ENCODE peak calls at places on chromosomes 2 and 18, in seven cellular contexts. L, H, R, K, X, G and T are unnamed samples.

GRCh38 chr2:88269832-88270231 is 99.7 kb downstream of the THNSL2 start:
- DNase-seq in L (no peak), H (no peak), R (no peak), K (no peak), X (no peak), G (no peak), T (no peak)

GRCh38 chr18:10755855-10756254 is 230.0 kb downstream of the NAPG start:
- DNase-seq in L (no peak), H (no peak), R (no peak), K (no peak), X (no peak), G (no peak), T (no peak)

GRCh38 chr18:79068299-79068945 is 772 bp upstream of the ATP9B start:
- DNase-seq in L (no peak), H (no peak), R (no peak), K (no peak), X (no peak), G (no peak), T (no peak)

GRCh38 chr18:3607309-3608098 is 157.5 kb downstream of the TGIF1 start:
- DNase-seq in L (no peak), H (no peak), R (no peak), K (no peak), X (no peak), G (no peak), T (no peak)

GRCh38 chr2:205758498-205758897 is 76.2 kb downstream of the NRP2 start:
- DNase-seq in L (no peak), H (no peak), R (no peak), K (no peak), X (no peak), G (no peak), T (no peak)

GRCh38 chr18:43596106-43596712 is 318.9 kb upstream of the SYT4 start:
- DNase-seq in L (peak), H (peak), R (no peak), K (no peak), X (no peak), G (no peak), T (no peak)

GRCh38 chr18:48167901-48168300 is 237.4 kb upstream of the SMAD2 start:
- DNase-seq in L (no peak), H (no peak), R (no peak), K (no peak), X (no peak), G (no peak), T (no peak)

GRCh38 chr18:24910217-24910616 is 441.7 kb downstream of the ZNF521 start:
- DNase-seq in L (no peak), H (peak), R (no peak), K (no peak), X (peak), G (no peak), T (no peak)

GRCh38 chr18:68414407-68414806 is 300.5 kb downstream of the TMX3 start:
- DNase-seq in L (no peak), H (no peak), R (no peak), K (no peak), X (no peak), G (no peak), T (no peak)

GRCh38 chr2:223076573-223076972 is 24.6 kb downstream of the KCNE4 start:
- DNase-seq in L (no peak), H (peak), R (no peak), K (no peak), X (no peak), G (no peak), T (no peak)

GRCh38 chr2:131104487-131105155 is 515 bp upstream of the PLEKHB2 start:
- DNase-seq in L (peak), H (peak), R (peak), K (no peak), X (peak), G (peak), T (no peak)

GRCh38 chr2:73859721-73860586 is 31.2 kb downstream of the STAMBP start:
- DNase-seq in L (no peak), H (peak), R (no peak), K (no peak), X (peak), G (peak), T (no peak)

GRCh38 chr2:120758181-120759048 is 22.7 kb downstream of the GLI2 start:
- DNase-seq in L (no peak), H (peak), R (no peak), K (peak), X (no peak), G (no peak), T (peak)

GRCh38 chr2:197152451-197153228 is 157.9 kb downstream of the ANKRD44 start:
- DNase-seq in L (peak), H (peak), R (no peak), K (no peak), X (no peak), G (no peak), T (no peak)

GRCh38 chr2:44549099-44549471 is 187.3 kb downstream of the CAMKMT start:
- DNase-seq in L (no peak), H (peak), R (no peak), K (peak), X (peak), G (no peak), T (no peak)

GRCh38 chr2:105929506-105929905 is 184.8 kb downstream of the NCK2 start:
- DNase-seq in L (no peak), H (no peak), R (no peak), K (no peak), X (no peak), G (no peak), T (no peak)

GRCh38 chr18:10322408-10322807 is 132.0 kb upstream of the APCDD1 start:
- DNase-seq in L (no peak), H (peak), R (no peak), K (no peak), X (no peak), G (no peak), T (no peak)

GRCh38 chr2:127235082-127235702 is 15.1 kb upstream of the CYP27C1 start:
- DNase-seq in L (no peak), H (no peak), R (no peak), K (no peak), X (no peak), G (no peak), T (no peak)

GRCh38 chr2:176136375-176137248 is 7.1 kb downstream of the HOXD8 start:
- DNase-seq in L (no peak), H (no peak), R (no peak), K (no peak), X (no peak), G (no peak), T (peak)

GRCh38 chr2:15798716-15799431 is 141.5 kb upstream of the MYCN start:
- DNase-seq in L (no peak), H (no peak), R (no peak), K (no peak), X (no peak), G (no peak), T (no peak)

GRCh38 chr2:174023591-174024523 is 58.7 kb upstream of the SP3 start:
- DNase-seq in L (no peak), H (peak), R (no peak), K (peak), X (peak), G (no peak), T (peak)

GRCh38 chr2:207479198-207479785 is 50.5 kb upstream of the CREB1 start:
- DNase-seq in L (no peak), H (peak), R (no peak), K (no peak), X (no peak), G (no peak), T (no peak)

GRCh38 chr18:37484893-37485834 is 80.4 kb downstream of the CELF4 start:
- DNase-seq in L (no peak), H (peak), R (peak), K (peak), X (no peak), G (no peak), T (peak)

GRCh38 chr2:232229296-232229916 is 149.1 kb upstream of the ALPP start:
- DNase-seq in L (no peak), H (peak), R (no peak), K (peak), X (no peak), G (no peak), T (no peak)